ENCODE peak calls at places on chromosomes 3 and 15, in four cellular contexts. Q is K562, Z is A549, J is WTC11. P is an unnamed sample.

GRCh38 chr3:52831500-52832301 is 1.2 kb upstream of the ITIH4 start:
- DNase-seq in Q (peak), J (no peak), Z (peak), P (peak)

GRCh38 chr3:189392969-189393368 is 221.2 kb downstream of the TPRG1 start:
- DNase-seq in Q (no peak), J (no peak), Z (peak), P (no peak)

GRCh38 chr3:141243295-141243707 is 11.7 kb downstream of the PXYLP1 start:
- DNase-seq in J (no peak), Z (no peak), Q (peak), P (no peak)

GRCh38 chr3:18376682-18377081 is 48.5 kb downstream of the SATB1 start:
- DNase-seq in J (no peak), Q (no peak), Z (no peak), P (no peak)

GRCh38 chr15:74651251-74651741 is 35.7 kb downstream of the CLK3 start:
- DNase-seq in Z (no peak), J (no peak), Q (no peak), P (no peak)

GRCh38 chr3:172125963-172126403 is 86.6 kb downstream of the FNDC3B start:
- DNase-seq in Q (no peak), Z (no peak), J (no peak), P (no peak)

GRCh38 chr3:42412526-42413155 is 2.2 kb upstream of the LYZL4 start:
- DNase-seq in Q (no peak), J (no peak), Z (no peak), P (no peak)

GRCh38 chr15:59376735-59377134 is 4.1 kb upstream of the MYO1E start:
- DNase-seq in Q (no peak), Z (no peak), J (no peak), P (no peak)

GRCh38 chr15:66389098-66389858 is 2.6 kb downstream of the MAP2K1 start:
- DNase-seq in J (no peak), Z (no peak), Q (no peak), P (no peak)

GRCh38 chr15:88954431-88955277 is 41.5 kb upstream of the MFGE8 start:
- DNase-seq in Z (no peak), Q (no peak), J (no peak), P (no peak)

GRCh38 chr15:68341851-68342336 is 64.3 kb downstream of the FEM1B start:
- DNase-seq in Q (no peak), J (no peak), Z (no peak), P (no peak)

GRCh38 chr15:25545017-25545416 is 106.2 kb upstream of the UBE3A start:
- DNase-seq in Q (no peak), Z (no peak), J (no peak), P (no peak)

GRCh38 chr3:176919836-176920760 is 277.2 kb downstream of the TBL1XR1 start:
- DNase-seq in Q (no peak), Z (no peak), J (no peak), P (peak)

GRCh38 chr15:64044315-64045105 is 1.8 kb downstream of the DAPK2 start:
- DNase-seq in Z (no peak), J (no peak), Q (no peak), P (no peak)

GRCh38 chr15:89196994-89197393 is 24.4 kb downstream of the RLBP1 start:
- DNase-seq in Z (no peak), J (no peak), Q (no peak), P (peak)

GRCh38 chr3:119579366-119580147 is at the start of gene ADPRH:
- DNase-seq in Z (peak), Q (peak), J (peak), P (no peak)

GRCh38 chr15:62071711-62072308 is 5.0 kb downstream of the C2CD4A start:
- DNase-seq in Z (peak), J (no peak), Q (peak), P (peak)

GRCh38 chr3:59542276-59542675 is 492.5 kb upstream of the CFAP20DC start:
- DNase-seq in J (no peak), Z (no peak), Q (no peak), P (no peak)

GRCh38 chr3:194104041-194104751 is 31.8 kb upstream of the HES1 start:
- DNase-seq in Z (no peak), J (no peak), Q (no peak), P (no peak)

GRCh38 chr3:126419151-126419703 is 24.5 kb downstream of the CFAP100 start:
- DNase-seq in J (no peak), Q (no peak), Z (no peak), P (no peak)
- TF ChIP-seq HMGXB4 in J (no peak), Q (no peak), Z (no peak), P (no peak)

DNA sequence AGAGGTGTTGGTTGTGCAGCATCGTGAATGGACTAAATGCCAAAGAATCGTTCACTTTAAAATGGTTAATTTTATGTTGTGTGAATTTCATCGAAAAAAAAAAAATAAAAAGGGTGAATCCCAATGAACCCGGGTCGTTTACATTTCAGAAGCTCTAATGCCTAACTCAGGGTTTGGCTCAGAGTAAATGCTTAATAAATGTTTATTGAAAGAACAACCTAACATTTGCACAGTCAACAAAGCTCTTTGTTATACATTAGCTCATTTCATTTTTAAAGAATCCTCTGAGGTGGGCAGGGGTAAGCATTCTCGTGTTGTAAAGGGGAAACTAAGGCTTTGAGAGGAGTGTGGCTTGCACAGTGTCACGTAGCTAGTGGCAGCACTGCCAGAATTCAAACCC is 109.5 kb downstream of the RPLP1 start:
- DNase-seq in Z (no peak), Q (no peak), J (no peak), P (no peak)
- TF ChIP-seq NR3C1 in Z (no peak), Q (no peak), J (no peak), P (no peak)

GRCh38 chr3:151037746-151038145 is 47.7 kb upstream of the MED12L start:
- DNase-seq in Z (peak), Q (no peak), J (no peak), P (no peak)
- TF ChIP-seq HMGXB4 in Z (no peak), Q (no peak), J (no peak), P (no peak)

DNA sequence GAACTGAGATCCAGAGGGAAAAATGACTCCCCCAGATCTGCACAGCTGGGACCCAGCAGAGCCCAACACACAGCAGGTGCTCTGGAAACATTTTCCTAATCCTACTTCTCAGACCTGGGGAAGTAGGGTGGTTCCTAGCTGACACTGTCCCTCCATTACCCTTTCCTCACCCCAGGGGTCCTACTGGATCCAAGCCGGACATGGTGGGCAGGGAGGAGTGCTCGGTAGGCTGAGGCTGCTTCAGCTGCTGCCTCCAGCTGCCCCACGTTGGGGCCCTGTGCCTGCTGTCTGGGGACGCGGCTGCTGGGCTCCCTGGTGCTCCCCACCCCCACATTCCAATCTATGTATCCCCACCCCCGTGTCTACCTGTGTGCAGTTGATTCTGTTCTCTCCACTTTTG is 29.8 kb upstream of the SLC6A6 start:
- DNase-seq in Z (no peak), J (no peak), Q (no peak), P (no peak)
- TF ChIP-seq NR3C1 in Z (no peak), J (no peak), Q (no peak), P (no peak)

GRCh38 chr15:101489633-101490407 is at the start of gene PCSK6:
- DNase-seq in Z (peak), Q (peak), J (peak), P (no peak)
- TF ChIP-seq HMGXB4 in Z (no peak), Q (no peak), J (peak), P (no peak)

GRCh38 chr3:73709712-73710111 is 85.0 kb upstream of the PDZRN3 start:
- DNase-seq in Q (no peak), Z (no peak), J (no peak), P (no peak)

GRCh38 chr3:73710340-73710739 is 85.6 kb upstream of the PDZRN3 start:
- DNase-seq in Z (no peak), Q (no peak), J (no peak), P (no peak)

DNA sequence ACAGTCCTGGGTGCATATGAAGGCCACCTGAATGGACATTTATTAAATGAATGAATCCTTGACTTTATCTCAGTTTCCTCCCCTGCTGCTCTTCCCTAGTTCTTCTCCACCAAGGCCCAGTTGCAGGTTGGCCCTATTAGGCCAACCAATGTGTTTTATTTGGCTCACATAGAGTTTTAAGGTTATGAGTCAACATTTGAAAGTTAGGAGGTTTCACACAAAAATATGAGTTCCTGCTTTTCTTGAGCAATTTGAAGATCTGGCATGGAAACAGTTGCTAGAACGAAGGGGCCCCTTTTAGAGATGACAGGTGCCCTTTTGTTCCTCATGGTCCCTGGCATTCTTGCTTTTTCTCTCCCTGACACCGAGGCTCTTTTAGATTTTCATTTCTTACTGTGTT is 83.0 kb upstream of the PDZRN3 start:
- DNase-seq in J (no peak), Q (no peak), Z (no peak), P (no peak)
- TF ChIP-seq NR3C1 in J (no peak), Q (no peak), Z (no peak), P (no peak)

GRCh38 chr3:147943265-147943945 is 534.2 kb downstream of the ZIC1 start:
- DNase-seq in J (no peak), Q (no peak), Z (peak), P (no peak)
- TF ChIP-seq HMGXB4 in J (no peak), Q (no peak), Z (no peak), P (no peak)

GRCh38 chr3:71628571-71628970 is 45.0 kb upstream of the FOXP1 start:
- DNase-seq in Z (no peak), Q (no peak), J (no peak), P (no peak)

DNA sequence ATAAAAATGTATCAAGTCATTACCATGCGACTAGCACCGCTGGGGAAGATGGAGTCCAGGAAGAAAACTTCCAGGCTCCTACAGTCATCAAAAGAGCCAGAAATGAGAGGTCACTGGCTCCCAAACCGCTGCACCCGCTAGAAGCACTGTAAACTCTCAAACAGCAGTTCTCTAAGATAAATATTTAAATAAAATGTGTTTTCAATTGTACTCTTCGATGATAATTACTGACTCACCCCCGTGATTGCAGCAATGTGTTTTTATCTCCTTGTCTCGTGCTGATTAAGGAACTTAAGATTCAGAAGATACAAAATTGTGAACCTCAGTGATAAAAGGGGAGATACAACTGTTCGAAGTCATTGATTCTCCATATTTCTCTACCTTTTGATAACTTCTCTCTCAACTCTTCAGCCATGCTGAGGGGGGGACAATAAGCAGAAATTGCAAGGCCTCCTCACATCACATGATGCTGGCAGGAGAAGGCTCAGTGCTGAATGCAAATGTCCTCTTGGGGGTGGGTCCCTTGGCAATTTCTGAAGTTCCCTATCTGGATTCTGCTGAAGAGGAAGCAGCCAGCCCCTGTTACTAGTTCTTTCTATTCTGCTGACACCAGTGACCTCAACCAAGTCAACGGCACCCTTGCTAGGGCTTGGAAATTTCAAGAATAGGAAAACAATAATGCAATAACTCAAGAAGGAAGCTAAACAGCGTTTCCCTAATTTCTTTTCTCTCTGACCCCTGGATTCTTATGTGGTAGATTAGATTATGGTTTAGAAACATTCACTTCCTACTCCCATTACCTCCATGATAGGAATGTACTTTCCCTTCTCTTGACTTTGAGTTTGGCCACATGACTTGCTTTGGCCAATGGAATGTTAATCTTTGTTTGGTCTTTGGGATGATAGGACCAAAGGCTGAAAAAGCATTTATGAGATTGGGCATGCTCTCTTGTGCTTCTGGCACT is 46.0 kb upstream of the FOXP1 start:
- DNase-seq in Z (no peak), Q (no peak), J (no peak), P (no peak)
- TF ChIP-seq NR3C1 in Z (no peak), Q (no peak), J (no peak), P (no peak)

P was measured in HepG2.